ENCODE peak calls at places on chromosomes 16 and 17, in seven cellular contexts. One of them, this sample, is unnamed.

GRCh38 chr16:23280483-23280967 is 21.6 kb upstream of the SCNN1B start:
- DNase-seq in ELF-1: no peak
- DNase-seq in ACHN: no peak
- DNase-seq in dorsolateral prefrontal cortex: no peak
- DNase-seq in nephron progenitor cell: no peak
- DNase-seq in left cardiac atrium: no peak
- DNase-seq in activated naive CD4-positive, alpha-beta T cell: no peak
- DNase-seq in this sample: no peak

GRCh38 chr16:4176794-4177438 is 60.7 kb upstream of the ADCY9 start:
- DNase-seq in activated naive CD4-positive, alpha-beta T cell: no peak
- DNase-seq in ACHN: peak
- DNase-seq in nephron progenitor cell: no peak
- DNase-seq in ELF-1: peak
- DNase-seq in dorsolateral prefrontal cortex: no peak
- DNase-seq in left cardiac atrium: no peak
- DNase-seq in this sample: no peak

GRCh38 chr17:74960739-74961342 is 11.7 kb downstream of the HID1 start:
- DNase-seq in left cardiac atrium: no peak
- DNase-seq in activated naive CD4-positive, alpha-beta T cell: no peak
- DNase-seq in ELF-1: peak
- DNase-seq in nephron progenitor cell: peak
- DNase-seq in dorsolateral prefrontal cortex: no peak
- DNase-seq in ACHN: no peak
- DNase-seq in this sample: no peak

GRCh38 chr16:89410794-89411309 is 79.5 kb downstream of the ANKRD11 start:
- DNase-seq in ELF-1: peak
- DNase-seq in ACHN: no peak
- DNase-seq in nephron progenitor cell: no peak
- DNase-seq in dorsolateral prefrontal cortex: peak
- DNase-seq in activated naive CD4-positive, alpha-beta T cell: no peak
- DNase-seq in left cardiac atrium: peak
- DNase-seq in this sample: peak

GRCh38 chr17:3592216-3592860 is 16.9 kb downstream of the TRPV1 start:
- DNase-seq in activated naive CD4-positive, alpha-beta T cell: no peak
- DNase-seq in left cardiac atrium: no peak
- DNase-seq in ACHN: no peak
- DNase-seq in nephron progenitor cell: no peak
- DNase-seq in dorsolateral prefrontal cortex: no peak
- DNase-seq in ELF-1: no peak
- DNase-seq in this sample: no peak

GRCh38 chr17:4806770-4807533 is at the start of gene PLD2:
- DNase-seq in nephron progenitor cell: peak
- DNase-seq in activated naive CD4-positive, alpha-beta T cell: peak
- DNase-seq in ELF-1: peak
- DNase-seq in dorsolateral prefrontal cortex: peak
- DNase-seq in left cardiac atrium: peak
- DNase-seq in ACHN: peak
- DNase-seq in this sample: peak

GRCh38 chr16:48617711-48618148 is 7.8 kb upstream of the N4BP1 start:
- DNase-seq in left cardiac atrium: peak
- DNase-seq in activated naive CD4-positive, alpha-beta T cell: no peak
- DNase-seq in nephron progenitor cell: no peak
- DNase-seq in ELF-1: no peak
- DNase-seq in ACHN: no peak
- DNase-seq in dorsolateral prefrontal cortex: no peak
- DNase-seq in this sample: peak

GRCh38 chr16:81798311-81799137 is 19.4 kb downstream of the PLCG2 start:
- DNase-seq in dorsolateral prefrontal cortex: no peak
- DNase-seq in ELF-1: peak
- DNase-seq in activated naive CD4-positive, alpha-beta T cell: no peak
- DNase-seq in nephron progenitor cell: no peak
- DNase-seq in left cardiac atrium: peak
- DNase-seq in ACHN: no peak
- DNase-seq in this sample: no peak

GRCh38 chr17:43360376-43360738 is 38.4 kb upstream of the ARL4D start:
- DNase-seq in nephron progenitor cell: peak
- DNase-seq in dorsolateral prefrontal cortex: no peak
- DNase-seq in left cardiac atrium: no peak
- DNase-seq in activated naive CD4-positive, alpha-beta T cell: peak
- DNase-seq in ACHN: no peak
- DNase-seq in ELF-1: no peak
- DNase-seq in this sample: no peak

GRCh38 chr17:76478097-76478496 is 10.7 kb downstream of the AANAT start:
- DNase-seq in dorsolateral prefrontal cortex: no peak
- DNase-seq in nephron progenitor cell: no peak
- DNase-seq in left cardiac atrium: no peak
- DNase-seq in activated naive CD4-positive, alpha-beta T cell: no peak
- DNase-seq in ACHN: no peak
- DNase-seq in ELF-1: no peak
- DNase-seq in this sample: no peak

GRCh38 chr17:79533116-79533515 is 77.7 kb downstream of the RBFOX3 start:
- DNase-seq in ACHN: no peak
- DNase-seq in activated naive CD4-positive, alpha-beta T cell: no peak
- DNase-seq in left cardiac atrium: peak
- DNase-seq in dorsolateral prefrontal cortex: no peak
- DNase-seq in ELF-1: no peak
- DNase-seq in nephron progenitor cell: no peak
- DNase-seq in this sample: no peak

GRCh38 chr17:42997390-42997983 is 732 bp upstream of the RPL27 start:
- DNase-seq in activated naive CD4-positive, alpha-beta T cell: no peak
- DNase-seq in left cardiac atrium: no peak
- DNase-seq in ACHN: peak
- DNase-seq in ELF-1: no peak
- DNase-seq in dorsolateral prefrontal cortex: no peak
- DNase-seq in nephron progenitor cell: no peak
- DNase-seq in this sample: no peak

GRCh38 chr16:85514295-85514600 is 98.9 kb upstream of the GSE1 start:
- DNase-seq in activated naive CD4-positive, alpha-beta T cell: no peak
- DNase-seq in left cardiac atrium: no peak
- DNase-seq in ACHN: no peak
- DNase-seq in nephron progenitor cell: no peak
- DNase-seq in ELF-1: no peak
- DNase-seq in dorsolateral prefrontal cortex: peak
- DNase-seq in this sample: peak

GRCh38 chr16:56609463-56609921 is 1.1 kb downstream of the MT2A start:
- DNase-seq in nephron progenitor cell: no peak
- DNase-seq in ACHN: peak
- DNase-seq in left cardiac atrium: peak
- DNase-seq in activated naive CD4-positive, alpha-beta T cell: peak
- DNase-seq in dorsolateral prefrontal cortex: no peak
- DNase-seq in ELF-1: no peak
- DNase-seq in this sample: peak

GRCh38 chr16:13390093-13390985 is 488.9 kb downstream of the SHISA9 start:
- DNase-seq in nephron progenitor cell: no peak
- DNase-seq in left cardiac atrium: no peak
- DNase-seq in dorsolateral prefrontal cortex: no peak
- DNase-seq in ACHN: peak
- DNase-seq in ELF-1: no peak
- DNase-seq in activated naive CD4-positive, alpha-beta T cell: no peak
- DNase-seq in this sample: no peak

GRCh38 chr17:73534575-73534940 is 109.7 kb downstream of the SDK2 start:
- DNase-seq in left cardiac atrium: no peak
- DNase-seq in ELF-1: peak
- DNase-seq in dorsolateral prefrontal cortex: no peak
- DNase-seq in activated naive CD4-positive, alpha-beta T cell: no peak
- DNase-seq in nephron progenitor cell: peak
- DNase-seq in ACHN: no peak
- DNase-seq in this sample: no peak

GRCh38 chr17:57915532-57915931 is 39.7 kb downstream of the CUEDC1 start:
- DNase-seq in activated naive CD4-positive, alpha-beta T cell: no peak
- DNase-seq in ELF-1: peak
- DNase-seq in ACHN: no peak
- DNase-seq in dorsolateral prefrontal cortex: no peak
- DNase-seq in left cardiac atrium: peak
- DNase-seq in nephron progenitor cell: peak
- DNase-seq in this sample: peak

GRCh38 chr17:46099865-46100264 is 93.4 kb downstream of the KANSL1 start:
- DNase-seq in ELF-1: no peak
- DNase-seq in left cardiac atrium: no peak
- DNase-seq in activated naive CD4-positive, alpha-beta T cell: no peak
- DNase-seq in ACHN: no peak
- DNase-seq in dorsolateral prefrontal cortex: no peak
- DNase-seq in nephron progenitor cell: no peak
- DNase-seq in this sample: no peak

GRCh38 chr16:14608111-14608566 is 21.9 kb downstream of the PARN start:
- DNase-seq in nephron progenitor cell: no peak
- DNase-seq in left cardiac atrium: no peak
- DNase-seq in ACHN: no peak
- DNase-seq in activated naive CD4-positive, alpha-beta T cell: no peak
- DNase-seq in ELF-1: no peak
- DNase-seq in dorsolateral prefrontal cortex: no peak
- DNase-seq in this sample: no peak

GRCh38 chr16:69186642-69187386 is at the start of gene SNTB2:
- DNase-seq in left cardiac atrium: peak
- DNase-seq in activated naive CD4-positive, alpha-beta T cell: peak
- DNase-seq in dorsolateral prefrontal cortex: peak
- DNase-seq in ELF-1: peak
- DNase-seq in nephron progenitor cell: peak
- DNase-seq in ACHN: peak
- DNase-seq in this sample: peak

GRCh38 chr16:60852635-60853034 is 1183.6 kb downstream of the CDH8 start:
- DNase-seq in activated naive CD4-positive, alpha-beta T cell: no peak
- DNase-seq in nephron progenitor cell: no peak
- DNase-seq in left cardiac atrium: no peak
- DNase-seq in ELF-1: no peak
- DNase-seq in dorsolateral prefrontal cortex: no peak
- DNase-seq in ACHN: no peak
- DNase-seq in this sample: no peak

GRCh38 chr16:31875112-31875803 is 1.7 kb downstream of the ZNF267 start:
- DNase-seq in dorsolateral prefrontal cortex: no peak
- DNase-seq in left cardiac atrium: no peak
- DNase-seq in ACHN: no peak
- DNase-seq in nephron progenitor cell: no peak
- DNase-seq in activated naive CD4-positive, alpha-beta T cell: no peak
- DNase-seq in ELF-1: peak
- DNase-seq in this sample: no peak

GRCh38 chr16:46908540-46909372 is 24.6 kb downstream of the GPT2 start:
- DNase-seq in ACHN: peak
- DNase-seq in nephron progenitor cell: peak
- DNase-seq in dorsolateral prefrontal cortex: peak
- DNase-seq in left cardiac atrium: peak
- DNase-seq in ELF-1: peak
- DNase-seq in activated naive CD4-positive, alpha-beta T cell: peak
- DNase-seq in this sample: no peak

GRCh38 chr16:22191966-22192260 is 14.2 kb upstream of the EEF2K start:
- DNase-seq in ELF-1: no peak
- DNase-seq in left cardiac atrium: no peak
- DNase-seq in nephron progenitor cell: no peak
- DNase-seq in ACHN: no peak
- DNase-seq in dorsolateral prefrontal cortex: no peak
- DNase-seq in activated naive CD4-positive, alpha-beta T cell: no peak
- DNase-seq in this sample: no peak

GRCh38 chr17:68596411-68596945 is 4.7 kb downstream of the FAM20A start:
- DNase-seq in activated naive CD4-positive, alpha-beta T cell: no peak
- DNase-seq in left cardiac atrium: no peak
- DNase-seq in ACHN: no peak
- DNase-seq in ELF-1: no peak
- DNase-seq in dorsolateral prefrontal cortex: no peak
- DNase-seq in nephron progenitor cell: no peak
- DNase-seq in this sample: no peak

GRCh38 chr17:74185786-74186185 is 17.7 kb upstream of the RPL38 start:
- DNase-seq in nephron progenitor cell: no peak
- DNase-seq in ACHN: no peak
- DNase-seq in ELF-1: no peak
- DNase-seq in activated naive CD4-positive, alpha-beta T cell: no peak
- DNase-seq in dorsolateral prefrontal cortex: no peak
- DNase-seq in left cardiac atrium: no peak
- DNase-seq in this sample: no peak

GRCh38 chr17:72976971-72977767 is 115.3 kb downstream of the SLC39A11 start:
- DNase-seq in left cardiac atrium: peak
- DNase-seq in dorsolateral prefrontal cortex: no peak
- DNase-seq in nephron progenitor cell: no peak
- DNase-seq in activated naive CD4-positive, alpha-beta T cell: no peak
- DNase-seq in ELF-1: peak
- DNase-seq in ACHN: peak
- DNase-seq in this sample: peak

GRCh38 chr16:21100447-21100846 is 50.2 kb downstream of the DNAH3 start:
- DNase-seq in left cardiac atrium: no peak
- DNase-seq in nephron progenitor cell: no peak
- DNase-seq in dorsolateral prefrontal cortex: no peak
- DNase-seq in ELF-1: no peak
- DNase-seq in ACHN: peak
- DNase-seq in activated naive CD4-positive, alpha-beta T cell: no peak
- DNase-seq in this sample: no peak

GRCh38 chr17:52143536-52143935 is 15.0 kb downstream of the CA10 start:
- DNase-seq in activated naive CD4-positive, alpha-beta T cell: no peak
- DNase-seq in nephron progenitor cell: peak
- DNase-seq in ACHN: no peak
- DNase-seq in dorsolateral prefrontal cortex: no peak
- DNase-seq in left cardiac atrium: no peak
- DNase-seq in ELF-1: no peak
- DNase-seq in this sample: no peak

GRCh38 chr16:30399435-30400186 is 4.4 kb downstream of the ZNF48 start:
- DNase-seq in nephron progenitor cell: no peak
- DNase-seq in dorsolateral prefrontal cortex: no peak
- DNase-seq in ELF-1: no peak
- DNase-seq in ACHN: no peak
- DNase-seq in activated naive CD4-positive, alpha-beta T cell: no peak
- DNase-seq in left cardiac atrium: no peak
- DNase-seq in this sample: no peak

GRCh38 chr17:3750926-3751325 is 27.2 kb downstream of the HASPIN start:
- DNase-seq in ACHN: no peak
- DNase-seq in activated naive CD4-positive, alpha-beta T cell: no peak
- DNase-seq in ELF-1: no peak
- DNase-seq in left cardiac atrium: no peak
- DNase-seq in dorsolateral prefrontal cortex: no peak
- DNase-seq in nephron progenitor cell: no peak
- DNase-seq in this sample: no peak

GRCh38 chr16:11989238-11990160 is 13.0 kb downstream of the SNX29 start:
- DNase-seq in activated naive CD4-positive, alpha-beta T cell: no peak
- DNase-seq in nephron progenitor cell: no peak
- DNase-seq in ELF-1: no peak
- DNase-seq in dorsolateral prefrontal cortex: peak
- DNase-seq in left cardiac atrium: no peak
- DNase-seq in ACHN: no peak
- DNase-seq in this sample: peak

GRCh38 chr17:72119963-72120877 is 600 bp upstream of the SOX9 start:
- DNase-seq in dorsolateral prefrontal cortex: peak
- DNase-seq in ELF-1: peak
- DNase-seq in nephron progenitor cell: peak
- DNase-seq in left cardiac atrium: peak
- DNase-seq in ACHN: peak
- DNase-seq in activated naive CD4-positive, alpha-beta T cell: no peak
- DNase-seq in this sample: peak

GRCh38 chr16:48824271-48824670 is 214.3 kb upstream of the N4BP1 start:
- DNase-seq in left cardiac atrium: no peak
- DNase-seq in dorsolateral prefrontal cortex: no peak
- DNase-seq in activated naive CD4-positive, alpha-beta T cell: no peak
- DNase-seq in nephron progenitor cell: no peak
- DNase-seq in ELF-1: no peak
- DNase-seq in ACHN: no peak
- DNase-seq in this sample: peak

GRCh38 chr16:27827765-27828164 is 235.7 kb downstream of the GSG1L start:
- DNase-seq in activated naive CD4-positive, alpha-beta T cell: no peak
- DNase-seq in dorsolateral prefrontal cortex: no peak
- DNase-seq in left cardiac atrium: no peak
- DNase-seq in ACHN: no peak
- DNase-seq in ELF-1: no peak
- DNase-seq in nephron progenitor cell: no peak
- DNase-seq in this sample: no peak

GRCh38 chr16:89613101-89613953 is at the start of gene DPEP1:
- DNase-seq in ELF-1: no peak
- DNase-seq in dorsolateral prefrontal cortex: no peak
- DNase-seq in activated naive CD4-positive, alpha-beta T cell: no peak
- DNase-seq in left cardiac atrium: no peak
- DNase-seq in nephron progenitor cell: no peak
- DNase-seq in ACHN: no peak
- DNase-seq in this sample: no peak

GRCh38 chr17:50105811-50106210 is 10.7 kb downstream of the PDK2 start:
- DNase-seq in ELF-1: no peak
- DNase-seq in activated naive CD4-positive, alpha-beta T cell: no peak
- DNase-seq in ACHN: no peak
- DNase-seq in dorsolateral prefrontal cortex: no peak
- DNase-seq in nephron progenitor cell: no peak
- DNase-seq in left cardiac atrium: no peak
- DNase-seq in this sample: peak

This sample was measured in left ventricle myocardium superior.